ENCODE peak calls at places on chromosomes 6 and 20, in eight cellular contexts. One of them, this sample, is unnamed.

GRCh38 chr20:41168281-41169183 is 31.2 kb downstream of the PLCG1 start:
- DNase-seq in esophagus muscularis mucosa: no peak
- DNase-seq in astrocyte of the spinal cord: no peak
- DNase-seq in RWPE1: no peak
- DNase-seq in sigmoid colon: no peak
- DNase-seq in endothelial cell: no peak
- DNase-seq in fibroblast of pulmonary artery: no peak
- DNase-seq in coronary artery: no peak
- DNase-seq in this sample: peak

GRCh38 chr6:43706788-43707187 is 19.2 kb upstream of the MRPS18A start:
- DNase-seq in esophagus muscularis mucosa: no peak
- DNase-seq in astrocyte of the spinal cord: peak
- DNase-seq in RWPE1: no peak
- DNase-seq in sigmoid colon: peak
- DNase-seq in endothelial cell: no peak
- DNase-seq in fibroblast of pulmonary artery: peak
- DNase-seq in coronary artery: no peak
- DNase-seq in this sample: no peak

GRCh38 chr6:39294899-39295298 is 19.3 kb downstream of the KCNK17 start:
- DNase-seq in esophagus muscularis mucosa: no peak
- DNase-seq in astrocyte of the spinal cord: no peak
- DNase-seq in RWPE1: no peak
- DNase-seq in sigmoid colon: no peak
- DNase-seq in endothelial cell: no peak
- DNase-seq in fibroblast of pulmonary artery: no peak
- DNase-seq in coronary artery: no peak
- DNase-seq in this sample: no peak

GRCh38 chr6:118203421-118204000 is 296.4 kb downstream of the SLC35F1 start:
- DNase-seq in esophagus muscularis mucosa: no peak
- DNase-seq in astrocyte of the spinal cord: no peak
- DNase-seq in RWPE1: no peak
- DNase-seq in sigmoid colon: no peak
- DNase-seq in endothelial cell: no peak
- DNase-seq in fibroblast of pulmonary artery: no peak
- DNase-seq in coronary artery: no peak
- DNase-seq in this sample: no peak

GRCh38 chr20:17315491-17316231 is 88.8 kb downstream of the PCSK2 start:
- DNase-seq in esophagus muscularis mucosa: no peak
- DNase-seq in astrocyte of the spinal cord: no peak
- DNase-seq in RWPE1: no peak
- DNase-seq in sigmoid colon: no peak
- DNase-seq in endothelial cell: no peak
- DNase-seq in fibroblast of pulmonary artery: no peak
- DNase-seq in coronary artery: no peak
- DNase-seq in this sample: no peak

GRCh38 chr20:48841861-48842529 is 14.2 kb upstream of the PREX1 start:
- DNase-seq in esophagus muscularis mucosa: no peak
- DNase-seq in astrocyte of the spinal cord: peak
- DNase-seq in RWPE1: peak
- DNase-seq in sigmoid colon: no peak
- DNase-seq in endothelial cell: no peak
- DNase-seq in fibroblast of pulmonary artery: peak
- DNase-seq in coronary artery: no peak
- DNase-seq in this sample: no peak

GRCh38 chr6:41970436-41970846 is 28.8 kb upstream of the CCND3 start:
- DNase-seq in esophagus muscularis mucosa: no peak
- DNase-seq in astrocyte of the spinal cord: no peak
- DNase-seq in RWPE1: peak
- DNase-seq in sigmoid colon: peak
- DNase-seq in endothelial cell: no peak
- DNase-seq in fibroblast of pulmonary artery: peak
- DNase-seq in coronary artery: no peak
- DNase-seq in this sample: no peak

GRCh38 chr20:5150226-5151076 is 23.6 kb downstream of the CDS2 start:
- DNase-seq in esophagus muscularis mucosa: no peak
- DNase-seq in astrocyte of the spinal cord: peak
- DNase-seq in RWPE1: no peak
- DNase-seq in sigmoid colon: no peak
- DNase-seq in endothelial cell: no peak
- DNase-seq in fibroblast of pulmonary artery: peak
- DNase-seq in coronary artery: no peak
- DNase-seq in this sample: no peak

GRCh38 chr6:13760307-13760706 is 48.7 kb upstream of the RANBP9 start:
- DNase-seq in esophagus muscularis mucosa: no peak
- DNase-seq in astrocyte of the spinal cord: no peak
- DNase-seq in RWPE1: no peak
- DNase-seq in sigmoid colon: peak
- DNase-seq in endothelial cell: no peak
- DNase-seq in fibroblast of pulmonary artery: no peak
- DNase-seq in coronary artery: no peak
- DNase-seq in this sample: no peak

GRCh38 chr6:41672816-41673703 is 34.8 kb downstream of the MDFI start:
- DNase-seq in esophagus muscularis mucosa: no peak
- DNase-seq in astrocyte of the spinal cord: no peak
- DNase-seq in RWPE1: no peak
- DNase-seq in sigmoid colon: no peak
- DNase-seq in endothelial cell: no peak
- DNase-seq in fibroblast of pulmonary artery: no peak
- DNase-seq in coronary artery: no peak
- DNase-seq in this sample: peak

GRCh38 chr6:36463686-36464085 is 20.9 kb downstream of the KCTD20 start:
- DNase-seq in esophagus muscularis mucosa: no peak
- DNase-seq in astrocyte of the spinal cord: no peak
- DNase-seq in RWPE1: no peak
- DNase-seq in sigmoid colon: no peak
- DNase-seq in endothelial cell: no peak
- DNase-seq in fibroblast of pulmonary artery: peak
- DNase-seq in coronary artery: no peak
- DNase-seq in this sample: no peak

DNA sequence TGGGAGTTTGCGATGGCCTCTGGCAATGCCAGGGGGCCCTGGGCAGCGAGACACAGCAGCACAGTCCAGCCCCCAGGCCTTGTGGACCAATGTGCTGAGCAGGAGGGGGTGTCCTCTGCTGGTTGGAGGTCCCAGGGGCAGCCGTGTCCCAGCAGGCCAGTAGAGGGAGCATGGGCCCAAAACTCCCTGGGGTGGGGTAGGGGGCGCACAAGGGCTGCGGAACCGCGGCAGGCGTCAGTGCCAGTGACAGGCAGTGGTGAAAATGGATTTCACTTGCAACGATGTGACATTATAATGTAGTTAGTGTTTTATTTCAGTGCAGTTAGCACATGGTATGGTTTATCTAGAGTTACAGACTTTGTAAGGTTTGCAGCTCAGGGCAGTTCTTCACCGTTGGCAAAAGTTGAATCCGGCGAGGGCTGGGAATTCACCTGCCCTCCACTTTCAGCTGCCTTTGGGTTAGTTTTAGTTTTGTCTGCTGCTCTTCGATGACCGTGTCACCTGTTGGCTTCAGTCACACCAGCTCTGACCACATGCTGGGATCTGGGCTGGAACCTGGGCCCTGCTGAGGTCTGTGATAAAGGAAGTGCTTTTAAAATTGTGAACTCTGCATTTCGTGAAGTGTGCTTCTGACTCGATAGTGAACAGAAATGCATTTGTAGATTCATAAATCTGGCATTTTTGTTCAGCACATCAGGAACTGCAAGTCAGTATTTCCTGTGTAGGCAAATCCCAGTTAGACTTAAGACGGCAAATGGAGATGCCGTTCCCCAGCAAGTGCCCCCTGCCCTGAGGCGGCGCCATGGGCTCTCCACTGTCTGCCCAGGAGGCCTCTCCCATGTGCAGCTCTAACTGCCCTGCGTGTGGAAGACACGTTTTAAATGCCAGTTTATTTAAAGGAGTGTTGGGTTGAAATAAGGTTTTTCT is 46.8 kb downstream of the PYGB start:
- DNase-seq in esophagus muscularis mucosa: no peak
- DNase-seq in astrocyte of the spinal cord: peak
- DNase-seq in RWPE1: peak
- DNase-seq in sigmoid colon: no peak
- DNase-seq in endothelial cell: peak
- DNase-seq in fibroblast of pulmonary artery: peak
- DNase-seq in coronary artery: no peak
- DNase-seq in this sample: no peak
- TF ChIP-seq CTCF in esophagus muscularis mucosa: peak
- TF ChIP-seq CTCF in astrocyte of the spinal cord: peak
- TF ChIP-seq CTCF in RWPE1: peak
- TF ChIP-seq CTCF in sigmoid colon: peak
- TF ChIP-seq CTCF in endothelial cell: peak
- TF ChIP-seq CTCF in fibroblast of pulmonary artery: peak
- TF ChIP-seq CTCF in coronary artery: peak
- TF ChIP-seq CTCF in this sample: peak

GRCh38 chr6:145139451-145139850 is 595.9 kb downstream of the EPM2A start:
- DNase-seq in esophagus muscularis mucosa: no peak
- DNase-seq in astrocyte of the spinal cord: peak
- DNase-seq in RWPE1: no peak
- DNase-seq in sigmoid colon: no peak
- DNase-seq in endothelial cell: no peak
- DNase-seq in fibroblast of pulmonary artery: no peak
- DNase-seq in coronary artery: no peak
- DNase-seq in this sample: no peak

GRCh38 chr6:145139895-145140294 is 595.4 kb downstream of the EPM2A start:
- DNase-seq in esophagus muscularis mucosa: no peak
- DNase-seq in astrocyte of the spinal cord: no peak
- DNase-seq in RWPE1: no peak
- DNase-seq in sigmoid colon: no peak
- DNase-seq in endothelial cell: no peak
- DNase-seq in fibroblast of pulmonary artery: no peak
- DNase-seq in coronary artery: no peak
- DNase-seq in this sample: no peak

GRCh38 chr6:145138469-145139185 is 596.7 kb downstream of the EPM2A start:
- DNase-seq in esophagus muscularis mucosa: no peak
- DNase-seq in astrocyte of the spinal cord: no peak
- DNase-seq in RWPE1: no peak
- DNase-seq in sigmoid colon: no peak
- DNase-seq in endothelial cell: no peak
- DNase-seq in fibroblast of pulmonary artery: no peak
- DNase-seq in coronary artery: no peak
- DNase-seq in this sample: no peak

GRCh38 chr6:145135702-145136101 is 599.6 kb downstream of the EPM2A start:
- DNase-seq in esophagus muscularis mucosa: no peak
- DNase-seq in astrocyte of the spinal cord: no peak
- DNase-seq in RWPE1: no peak
- DNase-seq in sigmoid colon: no peak
- DNase-seq in endothelial cell: no peak
- DNase-seq in fibroblast of pulmonary artery: no peak
- DNase-seq in coronary artery: no peak
- DNase-seq in this sample: no peak

DNA sequence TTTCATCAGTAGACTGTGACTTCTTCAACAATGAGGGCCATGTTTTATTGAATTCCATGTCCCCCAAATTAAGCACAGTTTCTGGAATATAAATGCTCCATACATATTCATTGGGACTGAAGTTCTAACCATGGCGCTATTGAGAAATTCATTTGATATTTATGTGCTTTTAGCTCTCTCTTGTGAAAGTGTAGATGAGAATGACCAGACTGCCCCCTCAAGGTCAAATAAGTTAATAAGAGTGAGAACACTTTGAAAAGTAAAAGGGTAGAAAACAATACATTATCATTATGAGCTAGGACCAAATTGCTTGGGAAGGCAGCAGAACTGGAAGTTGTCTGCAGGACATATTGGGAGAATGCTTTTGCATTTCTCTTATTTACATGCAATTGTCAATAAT is 597.9 kb downstream of the EPM2A start:
- DNase-seq in esophagus muscularis mucosa: no peak
- DNase-seq in astrocyte of the spinal cord: peak
- DNase-seq in RWPE1: no peak
- DNase-seq in sigmoid colon: no peak
- DNase-seq in endothelial cell: no peak
- DNase-seq in fibroblast of pulmonary artery: peak
- DNase-seq in coronary artery: no peak
- DNase-seq in this sample: no peak
- TF ChIP-seq CTCF in esophagus muscularis mucosa: no peak
- TF ChIP-seq CTCF in astrocyte of the spinal cord: peak
- TF ChIP-seq CTCF in RWPE1: no peak
- TF ChIP-seq CTCF in sigmoid colon: no peak
- TF ChIP-seq CTCF in endothelial cell: no peak
- TF ChIP-seq CTCF in fibroblast of pulmonary artery: peak
- TF ChIP-seq CTCF in coronary artery: no peak
- TF ChIP-seq CTCF in this sample: peak

GRCh38 chr6:7088076-7088742 is 19.6 kb upstream of the RREB1 start:
- DNase-seq in esophagus muscularis mucosa: no peak
- DNase-seq in astrocyte of the spinal cord: no peak
- DNase-seq in RWPE1: no peak
- DNase-seq in sigmoid colon: no peak
- DNase-seq in endothelial cell: no peak
- DNase-seq in fibroblast of pulmonary artery: no peak
- DNase-seq in coronary artery: no peak
- DNase-seq in this sample: no peak

GRCh38 chr6:7085911-7086310 is 21.9 kb upstream of the RREB1 start:
- DNase-seq in esophagus muscularis mucosa: no peak
- DNase-seq in astrocyte of the spinal cord: no peak
- DNase-seq in RWPE1: no peak
- DNase-seq in sigmoid colon: peak
- DNase-seq in endothelial cell: no peak
- DNase-seq in fibroblast of pulmonary artery: peak
- DNase-seq in coronary artery: no peak
- DNase-seq in this sample: no peak

GRCh38 chr6:7087066-7087465 is 20.7 kb upstream of the RREB1 start:
- DNase-seq in esophagus muscularis mucosa: no peak
- DNase-seq in astrocyte of the spinal cord: peak
- DNase-seq in RWPE1: no peak
- DNase-seq in sigmoid colon: no peak
- DNase-seq in endothelial cell: no peak
- DNase-seq in fibroblast of pulmonary artery: peak
- DNase-seq in coronary artery: no peak
- DNase-seq in this sample: no peak

GRCh38 chr6:7087491-7087979 is 20.2 kb upstream of the RREB1 start:
- DNase-seq in esophagus muscularis mucosa: no peak
- DNase-seq in astrocyte of the spinal cord: no peak
- DNase-seq in RWPE1: no peak
- DNase-seq in sigmoid colon: no peak
- DNase-seq in endothelial cell: no peak
- DNase-seq in fibroblast of pulmonary artery: no peak
- DNase-seq in coronary artery: no peak
- DNase-seq in this sample: no peak

DNA sequence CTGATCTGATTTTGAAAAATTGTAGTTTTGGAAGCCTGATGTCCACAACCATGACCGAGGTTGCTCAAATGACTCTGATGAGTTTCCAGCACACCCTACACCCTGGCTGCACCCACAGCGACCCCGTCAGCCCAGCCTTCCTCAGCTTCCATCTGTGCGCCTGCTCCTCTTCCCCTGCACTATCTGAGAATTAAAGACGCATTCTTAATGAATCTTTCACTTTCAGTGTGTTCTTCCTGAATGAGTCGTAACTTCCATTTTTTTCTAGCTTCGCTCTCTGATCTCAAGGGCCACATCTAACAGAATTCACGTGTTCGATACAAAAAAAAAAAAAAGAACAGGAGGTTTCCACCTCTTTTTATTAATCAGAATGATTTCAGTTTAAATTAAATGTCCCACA is 21.3 kb upstream of the RREB1 start:
- DNase-seq in esophagus muscularis mucosa: no peak
- DNase-seq in astrocyte of the spinal cord: peak
- DNase-seq in RWPE1: no peak
- DNase-seq in sigmoid colon: no peak
- DNase-seq in endothelial cell: no peak
- DNase-seq in fibroblast of pulmonary artery: peak
- DNase-seq in coronary artery: no peak
- DNase-seq in this sample: no peak
- TF ChIP-seq CTCF in esophagus muscularis mucosa: no peak
- TF ChIP-seq CTCF in astrocyte of the spinal cord: no peak
- TF ChIP-seq CTCF in RWPE1: no peak
- TF ChIP-seq CTCF in sigmoid colon: no peak
- TF ChIP-seq CTCF in endothelial cell: no peak
- TF ChIP-seq CTCF in fibroblast of pulmonary artery: peak
- TF ChIP-seq CTCF in coronary artery: no peak
- TF ChIP-seq CTCF in this sample: no peak

GRCh38 chr6:112600168-112600567 is 253.0 kb downstream of the RFPL4B start:
- DNase-seq in esophagus muscularis mucosa: no peak
- DNase-seq in astrocyte of the spinal cord: no peak
- DNase-seq in RWPE1: no peak
- DNase-seq in sigmoid colon: no peak
- DNase-seq in endothelial cell: no peak
- DNase-seq in fibroblast of pulmonary artery: no peak
- DNase-seq in coronary artery: no peak
- DNase-seq in this sample: no peak
- TF ChIP-seq CTCF in esophagus muscularis mucosa: no peak
- TF ChIP-seq CTCF in astrocyte of the spinal cord: peak
- TF ChIP-seq CTCF in RWPE1: no peak
- TF ChIP-seq CTCF in sigmoid colon: no peak
- TF ChIP-seq CTCF in endothelial cell: no peak
- TF ChIP-seq CTCF in fibroblast of pulmonary artery: no peak
- TF ChIP-seq CTCF in coronary artery: no peak
- TF ChIP-seq CTCF in this sample: peak